ENCODE peak calls at places on chromosome 10, in ten cellular contexts. O is M059J, C is activated gamma-delta T cell, N is GM03348, D is iPS-NIHi11, V is foreskin fibroblast, A is EH, H is NCI-H2081, P is activated B cell treated with CpG ODN at 0.5 μM for 24 hours, T is H9. Q is an unnamed sample.

GRCh38 chr10:70404906-70405824 is 1.2 kb downstream of the EIF4EBP2 start:
- DNase-seq in H (no peak), P (no peak), O (peak), D (peak), A (peak), N (peak), V (peak), C (no peak), T (no peak), Q (peak)

GRCh38 chr10:95601116-95601719 is 40.0 kb upstream of the SORBS1 start:
- DNase-seq in O (peak), P (no peak), V (peak), H (peak), T (peak), A (peak), C (no peak), D (peak), N (peak), Q (peak)

GRCh38 chr10:125633517-125633999 is 49.4 kb downstream of the TEX36 start:
- DNase-seq in T (no peak), A (peak), O (peak), N (no peak), H (peak), P (no peak), D (no peak), V (peak), C (no peak), Q (no peak)

GRCh38 chr10:116973946-116974345 is 31.0 kb downstream of the SHTN1 start:
- DNase-seq in D (no peak), A (no peak), C (no peak), T (no peak), P (no peak), H (no peak), N (no peak), V (no peak), O (no peak), Q (no peak)

GRCh38 chr10:73810358-73810734 is 1.1 kb downstream of the NDST2 start:
- DNase-seq in D (no peak), C (no peak), N (peak), A (peak), H (no peak), V (peak), O (no peak), T (no peak), P (no peak), Q (no peak)

GRCh38 chr10:4057021-4057420 is 272.0 kb upstream of the KLF6 start:
- DNase-seq in A (no peak), H (no peak), N (no peak), D (no peak), C (no peak), T (no peak), O (no peak), P (no peak), V (no peak), Q (no peak)

GRCh38 chr10:103739039-103739764 is 116.2 kb downstream of the SH3PXD2A start:
- DNase-seq in D (peak), V (peak), C (no peak), N (peak), H (no peak), O (peak), A (peak), P (no peak), T (no peak), Q (peak)

GRCh38 chr10:79195091-79195923 is 126.5 kb downstream of the ZMIZ1 start:
- DNase-seq in A (peak), D (peak), O (peak), H (peak), C (peak), N (peak), P (peak), V (peak), T (peak), Q (peak)

GRCh38 chr10:87503892-87504291 is 801 bp upstream of the MINPP1 start:
- DNase-seq in P (no peak), A (peak), D (no peak), C (no peak), V (peak), H (no peak), T (no peak), O (no peak), N (peak), Q (no peak)

GRCh38 chr10:69876931-69877330 is 75.2 kb downstream of the COL13A1 start:
- DNase-seq in H (no peak), N (no peak), O (no peak), D (no peak), C (no peak), A (no peak), P (no peak), V (no peak), T (no peak), Q (no peak)

GRCh38 chr10:63591600-63592379 is 70.6 kb downstream of the REEP3 start:
- DNase-seq in O (no peak), V (peak), N (no peak), A (peak), P (no peak), H (no peak), D (no peak), C (no peak), T (no peak), Q (no peak)

GRCh38 chr10:93160829-93161228 is 87.1 kb downstream of the CYP26A1 start:
- DNase-seq in C (no peak), D (no peak), P (no peak), A (peak), T (no peak), H (no peak), N (peak), O (peak), V (peak), Q (no peak)

Q was measured in non-pigmented ciliary epithelial cell.